ENCODE peak calls at places on chromosomes 2 and 18, in six cellular contexts. W is CD8-positive, alpha-beta T cell; I is EH; Y is HFFc6; D is sigmoid colon; O is endothelial cell. F is an unnamed sample.

GRCh38 chr18:34624551-34624950 is 85.5 kb upstream of the DTNA start:
- DNase-seq in O (no peak), W (no peak), I (no peak), Y (no peak), D (no peak), F (no peak)

GRCh38 chr2:11583203-11583752 is 49.4 kb downstream of the GREB1 start:
- DNase-seq in W (no peak), I (no peak), Y (no peak), D (peak; percentile 76), O (no peak), F (no peak)

GRCh38 chr2:53964237-53964952 is 6.4 kb downstream of the PSME4 start:
- DNase-seq in W (no peak), I (no peak), Y (no peak), D (no peak), O (no peak), F (no peak)

GRCh38 chr2:238928520-238929241 is 80.8 kb downstream of the TWIST2 start:
- DNase-seq in D (peak; percentile 72), Y (no peak), W (no peak), O (no peak), I (no peak), F (no peak)

GRCh38 chr18:77223221-77223639 is 26.4 kb upstream of the GALR1 start:
- DNase-seq in O (no peak), Y (no peak), I (no peak), D (no peak), W (no peak), F (no peak)

GRCh38 chr2:239245872-239246701 is 154.7 kb downstream of the HDAC4 start:
- DNase-seq in W (no peak), O (peak; percentile 34), Y (no peak), D (peak; percentile 89), I (no peak), F (no peak)

GRCh38 chr2:11864724-11865123 is 118.3 kb downstream of the LPIN1 start:
- DNase-seq in O (no peak), W (no peak), D (no peak), Y (no peak), I (no peak), F (no peak)

GRCh38 chr2:230987137-230988020 is 8.5 kb upstream of the SPATA3 start:
- DNase-seq in I (peak; percentile 70), Y (peak; percentile 50), O (peak; percentile 93), D (peak; percentile 87), W (peak; percentile 86), F (peak; percentile 85)

GRCh38 chr18:49666045-49666444 is 104.2 kb downstream of the LIPG start:
- DNase-seq in I (peak; percentile 29), Y (no peak), O (no peak), W (no peak), D (no peak), F (no peak)

GRCh38 chr2:237733677-237734300 is 64.8 kb upstream of the RBM44 start:
- DNase-seq in Y (no peak), W (no peak), O (no peak), I (no peak), D (peak; percentile 81), F (no peak)

F was measured in progenitor cell of endocrine pancreas.